ENCODE peak calls at places on chromosomes 4 and X, in seven cellular contexts. D is AG04450, I is brain microvascular endothelial cell, P is lower leg skin, F is ovary, K is testis, B is GM23338. S is an unnamed sample.

GRCh38 chrX:13938053-13938765 is 91.5 kb downstream of the GEMIN8 start:
- DNase-seq in I (no peak), F (peak), D (no peak), B (peak), K (peak), P (no peak), S (peak)

GRCh38 chr4:82786794-82787193 is 11.8 kb downstream of the SCD5 start:
- DNase-seq in I (no peak), F (no peak), K (no peak), B (no peak), P (no peak), D (no peak), S (no peak)

GRCh38 chr4:99655315-99656081 is 2.1 kb downstream of the C4orf54 start:
- DNase-seq in P (no peak), K (peak), I (peak), B (no peak), D (peak), F (peak), S (peak)

GRCh38 chr4:80335226-80335553 is 340 bp upstream of the CFAP299 start:
- DNase-seq in K (no peak), I (no peak), F (no peak), B (no peak), P (no peak), D (no peak), S (no peak)

GRCh38 chrX:44352739-44353138 is 9.3 kb upstream of the EFHC2 start:
- DNase-seq in P (no peak), I (no peak), B (no peak), F (no peak), K (no peak), D (no peak), S (peak)

GRCh38 chrX:53681661-53682060 is 4.9 kb downstream of the HUWE1 start:
- DNase-seq in I (no peak), B (no peak), P (no peak), F (no peak), D (no peak), K (no peak), S (peak)

GRCh38 chrX:1450381-1451161 is 2.1 kb downstream of the ASMTL start:
- DNase-seq in B (no peak), D (no peak), P (peak), I (no peak), F (peak), K (peak), S (no peak)

GRCh38 chrX:112968351-112969133 is 127.9 kb upstream of the AMOT start:
- DNase-seq in P (no peak), F (no peak), I (no peak), B (no peak), K (no peak), D (no peak), S (no peak)

GRCh38 chrX:69082753-69083150 is 82.5 kb downstream of the PJA1 start:
- DNase-seq in D (no peak), P (no peak), F (no peak), B (no peak), K (peak), I (no peak), S (no peak)

GRCh38 chr4:92235741-92236140 is 68.0 kb upstream of the GRID2 start:
- DNase-seq in D (no peak), I (no peak), P (no peak), B (peak), K (no peak), F (no peak), S (no peak)

GRCh38 chr4:126375462-126376054 is 1060.8 kb downstream of the FAT4 start:
- DNase-seq in P (no peak), I (no peak), K (no peak), D (no peak), F (no peak), B (no peak), S (peak)

DNA sequence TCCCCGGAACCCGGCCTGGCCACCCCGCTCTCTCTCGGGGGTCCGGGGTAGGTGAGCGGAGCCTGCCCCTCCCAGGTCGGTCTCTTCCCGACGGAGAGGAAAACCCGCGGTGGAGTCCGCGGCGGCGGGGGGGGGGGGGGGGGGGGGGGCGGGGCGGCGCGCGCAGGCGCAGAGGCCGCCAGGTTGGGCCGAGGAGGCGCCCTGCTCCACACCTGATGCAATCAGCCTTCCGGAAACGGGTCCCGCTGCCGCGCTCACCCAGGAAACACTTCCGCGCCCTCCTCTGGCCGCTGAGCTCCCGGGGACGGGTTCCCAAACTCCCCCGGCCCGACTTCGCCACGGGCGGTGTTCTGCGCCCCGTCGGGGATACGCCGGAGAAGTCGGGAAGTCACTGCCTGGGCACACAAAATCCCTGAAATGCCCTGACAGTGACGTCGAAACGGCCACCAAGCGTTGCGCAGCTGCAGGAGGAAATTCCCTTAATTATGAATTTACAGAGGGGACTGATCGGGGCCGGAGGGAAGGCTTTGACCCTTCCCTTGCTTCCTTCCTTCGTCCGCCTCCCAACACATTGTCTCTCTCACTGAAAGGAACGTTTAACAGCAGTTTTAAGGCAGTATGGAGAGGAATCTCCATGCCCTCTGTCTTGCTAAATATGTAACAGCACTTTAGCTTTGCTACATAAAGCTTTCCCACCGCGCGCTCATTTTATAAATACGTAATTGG is 2.1 kb upstream of the APBB2 start:
- DNase-seq in F (peak), I (no peak), P (peak), D (no peak), B (peak), K (peak), S (peak)
- TF ChIP-seq CTCF in F (peak), I (peak), P (no peak), D (peak), B (peak), K (peak), S (peak)

GRCh38 chrX:45505214-45505613 is 304.5 kb upstream of the DIPK2B start:
- DNase-seq in F (no peak), P (no peak), D (peak), I (peak), K (no peak), B (no peak), S (peak)

GRCh38 chrX:45502396-45502795 is 301.7 kb upstream of the DIPK2B start:
- DNase-seq in I (no peak), B (no peak), K (no peak), D (no peak), F (no peak), P (no peak), S (no peak)

GRCh38 chrX:45508459-45508858 is 307.8 kb upstream of the DIPK2B start:
- DNase-seq in P (no peak), I (no peak), K (no peak), D (no peak), B (no peak), F (no peak), S (no peak)

GRCh38 chrX:45506149-45506768 is 305.6 kb upstream of the DIPK2B start:
- DNase-seq in K (no peak), I (no peak), F (no peak), P (no peak), D (no peak), B (no peak), S (no peak)
- H3K4me3 ChIP-seq in K (no peak), I (no peak), F (no peak), P (no peak), D (no peak), B (no peak), S (no peak)

GRCh38 chr4:2963185-2964076 is at the start of the genes GRK4 and NOP14:
- DNase-seq in D (peak), K (peak), I (peak), F (peak), P (peak), B (peak), S (peak)
- TF ChIP-seq CTCF in D (peak), K (peak), I (peak), F (peak), P (no peak), B (no peak), S (no peak)

DNA sequence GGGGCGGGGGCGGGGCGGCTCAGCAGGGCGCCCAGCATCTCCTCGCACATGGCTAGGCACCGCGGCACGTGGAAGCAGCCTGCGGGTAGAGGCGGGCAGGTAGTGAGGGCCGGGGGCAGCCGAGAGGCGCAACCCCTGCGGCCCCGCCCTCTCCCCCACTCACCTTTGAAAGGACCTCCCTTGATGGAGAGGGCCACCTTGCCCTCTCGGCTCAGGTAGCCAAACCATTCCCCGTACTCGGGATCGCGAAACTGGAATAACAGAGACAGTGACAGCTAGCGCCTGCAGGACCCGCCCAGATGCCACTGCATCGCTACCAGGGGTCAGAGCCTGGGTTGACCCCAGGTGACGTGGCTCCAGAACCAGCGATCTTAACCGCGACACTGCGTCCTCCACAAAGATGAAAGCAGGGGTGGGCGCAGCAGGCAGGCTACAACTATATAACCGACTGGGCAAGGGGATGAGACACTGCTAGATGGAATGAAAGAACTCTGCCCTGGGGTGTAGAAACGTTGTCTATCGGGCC is 552 bp upstream of the NAA10 start:
- DNase-seq in F (peak), K (no peak), I (no peak), B (peak), D (no peak), P (no peak), S (no peak)
- H3K4me3 ChIP-seq in F (peak), K (peak), I (peak), B (peak), D (peak), P (no peak), S (peak)

GRCh38 chrX:106481341-106481740 is 130.4 kb upstream of the RADX start:
- DNase-seq in P (no peak), B (peak), K (peak), I (peak), F (no peak), D (peak), S (peak)
- TF ChIP-seq CTCF in P (no peak), B (peak), K (peak), I (peak), F (peak), D (peak), S (peak)

GRCh38 chrX:17409566-17410290 is 34.7 kb downstream of the NHS start:
- DNase-seq in B (peak), D (no peak), F (no peak), I (no peak), K (no peak), P (no peak), S (no peak)
- H3K4me3 ChIP-seq in B (peak), D (no peak), F (no peak), I (no peak), K (no peak), P (no peak), S (no peak)

GRCh38 chrX:19512961-19513360 is 2.3 kb downstream of the MAP3K15 start:
- DNase-seq in K (no peak), B (no peak), I (no peak), F (no peak), P (peak), D (no peak), S (no peak)

GRCh38 chrX:19517965-19518364 is 2.7 kb upstream of the MAP3K15 start:
- DNase-seq in D (no peak), B (no peak), K (no peak), F (no peak), P (peak), I (no peak), S (no peak)

GRCh38 chrX:19513383-19513782 is 1.9 kb downstream of the MAP3K15 start:
- DNase-seq in K (no peak), P (peak), F (no peak), B (peak), D (peak), I (no peak), S (no peak)

GRCh38 chrX:19514791-19515614 is at the start of gene MAP3K15:
- DNase-seq in P (peak), F (peak), B (peak), I (no peak), K (peak), D (no peak), S (peak)

DNA sequence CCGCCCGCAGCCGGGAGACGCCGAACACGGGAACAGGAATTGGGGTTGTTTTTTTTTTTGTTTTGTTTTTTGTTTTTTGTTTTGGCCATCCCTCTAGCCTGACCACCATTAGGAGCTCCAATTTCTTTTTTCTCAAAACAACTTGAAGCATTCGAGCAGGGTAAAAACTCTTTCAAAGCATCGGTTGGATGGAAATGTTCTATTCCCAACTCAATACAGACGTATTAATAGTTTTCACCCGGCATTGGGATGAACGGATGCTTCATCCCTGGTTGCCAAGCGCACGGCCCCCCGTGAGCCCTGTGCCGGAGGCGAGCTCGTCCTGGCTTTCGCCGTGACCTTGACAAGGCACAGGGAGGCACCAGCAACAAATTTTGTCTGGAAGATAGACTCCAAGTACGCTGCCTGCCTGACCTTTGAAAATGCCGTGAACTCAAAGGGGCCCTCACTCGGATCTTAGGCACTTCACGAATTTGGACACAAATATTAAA is 352 bp upstream of the MAP3K15 start:
- DNase-seq in D (no peak), K (no peak), F (no peak), I (no peak), P (peak), B (peak), S (no peak)
- TF ChIP-seq CTCF in D (no peak), K (no peak), F (no peak), I (peak), P (no peak), B (no peak), S (no peak)

DNA sequence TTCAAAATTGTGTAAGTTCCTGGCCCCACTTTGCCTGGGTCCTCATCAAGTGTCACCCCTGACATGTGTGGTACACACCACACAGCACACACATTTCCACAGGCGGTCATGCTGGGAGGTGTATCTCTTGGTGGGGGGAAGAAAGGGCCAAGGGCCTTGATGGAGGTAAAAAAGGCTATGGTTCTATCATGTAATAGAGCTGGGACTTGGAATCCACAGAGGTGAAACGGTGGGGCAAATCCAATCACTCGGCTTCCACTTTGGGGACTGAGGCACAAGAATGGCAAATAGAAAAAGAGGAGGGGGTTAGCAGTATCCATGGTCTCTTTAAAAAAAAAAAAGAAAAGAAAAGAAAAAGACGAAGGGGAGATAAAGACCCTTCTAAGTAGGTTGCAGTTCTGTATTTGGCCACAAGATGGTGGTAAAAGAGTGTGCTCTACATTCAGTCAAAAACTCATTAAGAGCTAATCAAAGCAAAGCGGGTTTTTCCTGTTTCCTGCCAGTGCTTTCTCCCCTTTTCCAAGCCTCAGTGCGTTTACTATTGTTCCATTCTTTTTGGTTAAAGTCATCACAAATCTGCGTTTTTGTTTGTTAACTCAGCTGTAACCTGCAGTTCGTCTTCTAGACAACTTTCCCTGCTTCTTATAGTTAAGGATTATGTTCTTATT is 37.0 kb upstream of the ATP6AP2 start:
- DNase-seq in I (peak), F (no peak), D (peak), B (peak), P (no peak), K (peak), S (peak)
- H3K4me3 ChIP-seq in I (no peak), F (no peak), D (no peak), B (no peak), P (no peak), K (no peak), S (no peak)